ENCODE peak calls at places on chromosomes 11 and 22, in ten cellular contexts. I is SJSA1; Q is kidney; C is body of pancreas; M is PC-3; V is adrenal gland; S is H1; R is CD8-positive, alpha-beta T cell; A is fibroblast of lung; N is A549. X is an unnamed sample.

GRCh38 chr22:20264614-20265452 is 3.3 kb downstream of the RTN4R start:
- DNase-seq in I (no peak), Q (no peak), C (peak; percentile 72), M (no peak), V (no peak), S (no peak), R (no peak), A (no peak), N (no peak), X (no peak)

GRCh38 chr22:25849514-25849913 is 107.5 kb downstream of the MYO18B start:
- DNase-seq in I (no peak), Q (no peak), C (peak; percentile 23), M (no peak), V (no peak), S (no peak), R (no peak), A (no peak), N (no peak), X (no peak)

GRCh38 chr11:75063732-75064314 is 32.9 kb downstream of the OR2AT4 start:
- DNase-seq in I (no peak), Q (no peak), C (no peak), M (peak; percentile 41), V (no peak), S (no peak), R (no peak), A (peak; percentile 23), N (no peak), X (no peak)

GRCh38 chr11:47276923-47277322 is 7.0 kb downstream of the MADD start:
- DNase-seq in I (no peak), Q (no peak), C (no peak), M (no peak), V (no peak), S (no peak), R (no peak), A (no peak), N (no peak), X (no peak)

GRCh38 chr11:61542024-61542461 is 33.5 kb downstream of the LRRC10B start:
- DNase-seq in I (no peak), Q (no peak), C (peak; percentile 30), M (no peak), V (no peak), S (peak; percentile 63), R (no peak), A (peak; percentile 40), N (no peak), X (no peak)

GRCh38 chr22:50698546-50698945 is 25.9 kb downstream of the SHANK3 start:
- DNase-seq in I (no peak), Q (peak; percentile 73), C (no peak), M (no peak), V (no peak), S (no peak), R (no peak), A (no peak), N (no peak), X (peak; percentile 51)

GRCh38 chr22:16815073-16815472 is 10.1 kb downstream of the XKR3 start:
- DNase-seq in I (no peak), Q (no peak), C (no peak), M (no peak), V (no peak), S (no peak), R (no peak), A (no peak), N (no peak), X (no peak)

GRCh38 chr22:25404556-25404922 is 159.9 kb upstream of the GRK3 start:
- DNase-seq in I (no peak), Q (peak; percentile 77), C (peak; percentile 29), M (no peak), V (no peak), S (no peak), R (no peak), A (no peak), N (no peak), X (peak; percentile 68)

GRCh38 chr11:130212431-130212961 is 52.9 kb downstream of the ST14 start:
- DNase-seq in I (no peak), Q (peak; percentile 54), C (no peak), M (no peak), V (peak; percentile 35), S (peak; percentile 50), R (no peak), A (no peak), N (no peak), X (no peak)

GRCh38 chr22:23313791-23314567 is 133.7 kb downstream of the BCR start:
- DNase-seq in I (no peak), Q (no peak), C (no peak), M (no peak), V (peak; percentile 43), S (no peak), R (no peak), A (no peak), N (no peak), X (no peak)

GRCh38 chr22:34776827-34777226 is 289.1 kb upstream of the ISX start:
- DNase-seq in I (no peak), Q (no peak), C (no peak), M (no peak), V (no peak), S (no peak), R (no peak), A (no peak), N (no peak), X (no peak)

GRCh38 chr11:65506770-65507485 is 8.1 kb downstream of the MALAT1 start:
- DNase-seq in I (no peak), Q (peak; percentile 65), C (peak; percentile 61), M (peak; percentile 56), V (peak; percentile 88), S (peak; percentile 63), R (peak; percentile 32), A (peak; percentile 57), N (no peak), X (peak; percentile 55)

GRCh38 chr11:111525456-111525855 is 10.9 kb downstream of the HOATZ start:
- DNase-seq in I (no peak), Q (no peak), C (no peak), M (no peak), V (no peak), S (no peak), R (no peak), A (no peak), N (no peak), X (no peak)

GRCh38 chr11:30018443-30018842 is 1.6 kb upstream of the KCNA4 start:
- DNase-seq in I (no peak), Q (peak; percentile 44), C (no peak), M (no peak), V (no peak), S (no peak), R (no peak), A (no peak), N (no peak), X (no peak)

GRCh38 chr22:36565686-36566085 is 36.7 kb upstream of the EIF3D start:
- DNase-seq in I (no peak), Q (no peak), C (no peak), M (peak; percentile 57), V (no peak), S (no peak), R (no peak), A (no peak), N (no peak), X (no peak)
- H3K27ac ChIP-seq in I (no peak overlapping the region), Q (no peak overlapping the region), C (no peak overlapping the region), M (no peak overlapping the region), V (no peak overlapping the region), S (no peak overlapping the region), R (no peak overlapping the region), A (no peak overlapping the region), N (no peak overlapping the region), X (no peak overlapping the region)

GRCh38 chr22:42682113-42682851 is 33.1 kb upstream of the CYB5R3 start:
- DNase-seq in I (no peak), Q (no peak), C (no peak), M (no peak), V (no peak), S (no peak), R (no peak), A (no peak), N (no peak), X (no peak)

GRCh38 chr22:42683599-42684283 is 34.5 kb upstream of the CYB5R3 start:
- DNase-seq in I (no peak), Q (peak; percentile 83), C (no peak), M (no peak), V (no peak), S (no peak), R (no peak), A (peak; percentile 57), N (no peak), X (peak; percentile 94)

GRCh38 chr22:42680648-42681047 is 31.5 kb upstream of the CYB5R3 start:
- DNase-seq in I (peak; percentile 91), Q (no peak), C (no peak), M (peak; percentile 96), V (peak; percentile 79), S (no peak), R (no peak), A (peak; percentile 88), N (peak; percentile 65), X (peak; percentile 65)

GRCh38 chr22:42676059-42676607 is 26.9 kb upstream of the CYB5R3 start:
- DNase-seq in I (no peak), Q (no peak), C (no peak), M (no peak), V (no peak), S (no peak), R (no peak), A (peak; percentile 45), N (no peak), X (no peak)

DNA sequence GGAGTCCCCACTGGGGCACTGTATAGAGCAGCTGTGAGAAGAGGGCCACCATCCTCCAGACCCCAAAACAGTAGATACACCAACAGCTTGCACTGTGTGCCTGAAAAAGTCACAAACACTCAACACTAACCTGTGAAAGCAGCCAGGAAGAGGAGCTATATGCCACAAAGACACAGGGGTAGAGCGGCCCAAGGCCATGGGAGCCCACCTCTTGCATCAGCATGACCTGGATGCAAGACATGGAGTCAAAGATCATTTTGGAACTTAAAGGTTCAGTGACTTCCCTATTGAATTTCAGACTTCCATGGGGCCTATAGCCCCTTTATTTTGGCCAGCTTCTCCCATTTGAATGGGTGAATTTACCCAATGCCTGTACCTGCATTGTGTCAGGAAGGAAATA is 29.7 kb upstream of the CYB5R3 start:
- DNase-seq in I (no peak), Q (no peak), C (no peak), M (no peak), V (no peak), S (no peak), R (no peak), A (no peak), N (no peak), X (no peak)
- H3K4me1 ChIP-seq in I (peaks cover 10% of the 10 kb centered on the region), Q (peaks cover 45% of the 10 kb centered on the region), C (peaks cover 14% of the 10 kb centered on the region), M (peaks cover 10% of the 10 kb centered on the region), V (no peaks in the 10 kb centered on the region), S (no peaks in the 10 kb centered on the region), R (no peaks in the 10 kb centered on the region), A (peaks cover 14% of the 10 kb centered on the region), N (peaks cover 18% of the 10 kb centered on the region), X (peaks cover 30% of the 10 kb centered on the region)

GRCh38 chr22:30227438-30228228 is 18.9 kb downstream of the LIF start:
- DNase-seq in I (no peak), Q (no peak), C (no peak), M (no peak), V (no peak), S (no peak), R (no peak), A (no peak), N (no peak), X (no peak)
- H3K27ac ChIP-seq in I (no peak overlapping the region), Q (no peak overlapping the region), C (no peak overlapping the region), M (peak overlapping the region; percentile 92), V (no peak overlapping the region), S (no peak overlapping the region), R (no peak overlapping the region), A (no peak overlapping the region), N (peak overlapping the region; percentile 95), X (no peak overlapping the region)

DNA sequence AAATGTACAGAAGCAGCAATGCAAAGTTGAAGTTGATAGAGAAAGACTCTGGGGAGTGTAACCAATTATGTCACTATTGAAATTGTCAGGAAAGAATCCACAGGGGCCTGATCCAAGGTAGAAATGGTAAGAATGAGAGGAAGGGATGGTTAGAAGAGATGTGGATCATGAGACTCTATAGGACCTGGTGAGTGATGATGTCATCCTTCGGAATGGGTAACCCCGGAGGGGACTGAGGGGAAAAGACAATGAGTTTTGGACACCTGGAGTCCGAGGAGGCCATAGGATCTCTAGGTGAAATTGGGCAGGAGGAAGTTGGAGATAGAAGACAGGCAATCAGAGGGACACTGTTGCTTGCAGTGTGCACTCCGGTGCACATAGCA is 6.3 kb upstream of the TIMP3 start:
- DNase-seq in I (no peak), Q (no peak), C (no peak), M (no peak), V (no peak), S (no peak), R (no peak), A (no peak), N (no peak), X (no peak)
- H3K4me1 ChIP-seq in I (peaks cover 5% of the 10 kb centered on the region), Q (peaks cover 6% of the 10 kb centered on the region), C (no peaks in the 10 kb centered on the region), M (no peaks in the 10 kb centered on the region), V (no peaks in the 10 kb centered on the region), S (no peaks in the 10 kb centered on the region), R (no peaks in the 10 kb centered on the region), A (peaks cover 5% of the 10 kb centered on the region), N (no peaks in the 10 kb centered on the region), X (peaks cover 5% of the 10 kb centered on the region)

X was measured in right cardiac atrium.